ENCODE peak calls at places on chromosomes 5 and 9, in ten cellular contexts. V is BE2C, C is tibial artery, U is A549, W is GM06990, X is SK-N-SH, F is NB4, E is GM23248, N is lower leg skin, Q is mucosa of descending colon. G is an unnamed sample.

GRCh38 chr5:169106906-169107305 is 194.0 kb downstream of the SLIT3 start:
- DNase-seq in V (peak), C (no peak), U (no peak), W (no peak), X (peak), F (no peak), E (no peak), N (no peak), Q (no peak), G (no peak)

GRCh38 chr5:35598707-35599370 is 18.8 kb upstream of the SPEF2 start:
- DNase-seq in V (no peak), C (no peak), U (no peak), W (no peak), X (no peak), F (peak), E (no peak), N (no peak), Q (peak), G (peak)

GRCh38 chr5:16628376-16628775 is 11.6 kb upstream of the RETREG1 start:
- DNase-seq in V (no peak), C (no peak), U (no peak), W (no peak), X (peak), F (no peak), E (no peak), N (no peak), Q (no peak), G (no peak)

GRCh38 chr5:146409081-146409671 is 38.0 kb upstream of the TCERG1 start:
- DNase-seq in V (no peak), C (no peak), U (no peak), W (no peak), X (no peak), F (no peak), E (peak), N (no peak), Q (no peak), G (no peak)

GRCh38 chr5:154580422-154580821 is 102.4 kb upstream of the HAND1 start:
- DNase-seq in V (peak), C (no peak), U (no peak), W (no peak), X (no peak), F (no peak), E (no peak), N (no peak), Q (no peak), G (no peak)

GRCh38 chr5:160921714-160922285 is 69.8 kb upstream of the ATP10B start:
- DNase-seq in V (no peak), C (no peak), U (no peak), W (no peak), X (no peak), F (peak), E (no peak), N (no peak), Q (no peak), G (no peak)

GRCh38 chr5:2725957-2726356 is 25.5 kb downstream of the IRX2 start:
- DNase-seq in V (no peak), C (no peak), U (no peak), W (no peak), X (no peak), F (no peak), E (no peak), N (no peak), Q (no peak), G (no peak)

GRCh38 chr5:58088941-58089340 is 370.9 kb downstream of the PLK2 start:
- DNase-seq in V (no peak), C (no peak), U (no peak), W (no peak), X (no peak), F (no peak), E (no peak), N (no peak), Q (no peak), G (no peak)

GRCh38 chr9:90939367-90939766 is 137.7 kb downstream of the SYK start:
- DNase-seq in V (no peak), C (no peak), U (no peak), W (no peak), X (no peak), F (no peak), E (no peak), N (no peak), Q (no peak), G (no peak)

GRCh38 chr5:60801406-60802090 is 42.5 kb downstream of the ELOVL7 start:
- DNase-seq in V (no peak), C (no peak), U (no peak), W (no peak), X (no peak), F (no peak), E (no peak), N (no peak), Q (no peak), G (no peak)

GRCh38 chr5:83281658-83282057 is 189.9 kb upstream of the VCAN start:
- DNase-seq in V (no peak), C (no peak), U (no peak), W (no peak), X (no peak), F (no peak), E (peak), N (no peak), Q (no peak), G (no peak)

GRCh38 chr9:135334953-135335460 is 144.6 kb upstream of the PPP1R26 start:
- DNase-seq in V (peak), C (no peak), U (no peak), W (no peak), X (peak), F (no peak), E (no peak), N (no peak), Q (no peak), G (no peak)

GRCh38 chr5:132425975-132426524 is 56.5 kb downstream of the SLC22A5 start:
- DNase-seq in V (no peak), C (no peak), U (no peak), W (no peak), X (no peak), F (no peak), E (peak), N (no peak), Q (no peak), G (peak)

GRCh38 chr5:2738700-2739359 is 12.6 kb downstream of the IRX2 start:
- DNase-seq in V (no peak), C (peak), U (no peak), W (no peak), X (no peak), F (no peak), E (peak), N (no peak), Q (no peak), G (no peak)

GRCh38 chr9:133955821-133956411 is 36.2 kb downstream of the VAV2 start:
- DNase-seq in V (peak), C (no peak), U (no peak), W (peak), X (peak), F (peak), E (peak), N (no peak), Q (peak), G (peak)

GRCh38 chr5:76751291-76751690 is 35.4 kb downstream of the F2R start:
- DNase-seq in V (no peak), C (no peak), U (no peak), W (no peak), X (no peak), F (no peak), E (no peak), N (no peak), Q (no peak), G (no peak)

GRCh38 chr9:76818271-76818670 is 54.0 kb downstream of the PCA3 start:
- DNase-seq in V (peak), C (peak), U (peak), W (no peak), X (no peak), F (peak), E (peak), N (peak), Q (peak), G (no peak)

GRCh38 chr9:128405077-128405779 is 15.4 kb upstream of the CERCAM start:
- DNase-seq in V (no peak), C (no peak), U (no peak), W (no peak), X (no peak), F (no peak), E (no peak), N (no peak), Q (no peak), G (no peak)

GRCh38 chr9:12511726-12512125 is 181.5 kb upstream of the TYRP1 start:
- DNase-seq in V (no peak), C (no peak), U (no peak), W (no peak), X (no peak), F (no peak), E (no peak), N (no peak), Q (no peak), G (no peak)

GRCh38 chr5:135843571-135844337 is 9.3 kb downstream of the SLC25A48 start:
- DNase-seq in V (no peak), C (peak), U (no peak), W (no peak), X (no peak), F (no peak), E (no peak), N (no peak), Q (peak), G (no peak)

GRCh38 chr5:99032234-99033013 is 103.6 kb upstream of the CHD1 start:
- DNase-seq in V (peak), C (peak), U (peak), W (no peak), X (peak), F (peak), E (peak), N (peak), Q (no peak), G (peak)

GRCh38 chr9:125511780-125512179 is 195.2 kb downstream of the MAPKAP1 start:
- DNase-seq in V (no peak), C (no peak), U (no peak), W (no peak), X (no peak), F (no peak), E (no peak), N (no peak), Q (no peak), G (no peak)

GRCh38 chr9:135555203-135555602 is 6.4 kb upstream of the PAEP start:
- DNase-seq in V (no peak), C (no peak), U (no peak), W (no peak), X (no peak), F (no peak), E (no peak), N (no peak), Q (no peak), G (no peak)

GRCh38 chr5:9898319-9898718 is 268.2 kb upstream of the TAS2R1 start:
- DNase-seq in V (peak), C (no peak), U (peak), W (no peak), X (peak), F (peak), E (peak), N (no peak), Q (no peak), G (peak)

GRCh38 chr9:126722252-126722921 is 82.5 kb upstream of the ZBTB43 start:
- DNase-seq in V (peak), C (peak), U (peak), W (peak), X (peak), F (peak), E (peak), N (peak), Q (peak), G (peak)

GRCh38 chr9:106961623-106962022 is 98.7 kb downstream of the ZNF462 start:
- DNase-seq in V (no peak), C (no peak), U (no peak), W (no peak), X (no peak), F (no peak), E (peak), N (no peak), Q (no peak), G (no peak)

GRCh38 chr5:1769752-1770442 is 29.7 kb downstream of the MRPL36 start:
- DNase-seq in V (no peak), C (peak), U (no peak), W (no peak), X (no peak), F (no peak), E (no peak), N (no peak), Q (no peak), G (no peak)

GRCh38 chr9:108142504-108143201 is 653.1 kb upstream of the KLF4 start:
- DNase-seq in V (no peak), C (peak), U (no peak), W (no peak), X (no peak), F (no peak), E (peak), N (peak), Q (peak), G (peak)

GRCh38 chr9:128494108-128494742 is 10.3 kb upstream of the GLE1 start:
- DNase-seq in V (peak), C (peak), U (no peak), W (no peak), X (peak), F (peak), E (no peak), N (peak), Q (peak), G (no peak)

GRCh38 chr5:127766556-127767335 is 63.6 kb downstream of the CCDC192 start:
- DNase-seq in V (no peak), C (no peak), U (no peak), W (no peak), X (no peak), F (no peak), E (peak), N (no peak), Q (no peak), G (no peak)

GRCh38 chr5:152514827-152515397 is 109.8 kb upstream of the NMUR2 start:
- DNase-seq in V (no peak), C (no peak), U (peak), W (no peak), X (peak), F (peak), E (peak), N (no peak), Q (no peak), G (peak)

GRCh38 chr5:37738057-37738691 is 101.7 kb downstream of the GDNF start:
- DNase-seq in V (peak), C (no peak), U (no peak), W (peak), X (no peak), F (peak), E (peak), N (peak), Q (no peak), G (peak)

DNA sequence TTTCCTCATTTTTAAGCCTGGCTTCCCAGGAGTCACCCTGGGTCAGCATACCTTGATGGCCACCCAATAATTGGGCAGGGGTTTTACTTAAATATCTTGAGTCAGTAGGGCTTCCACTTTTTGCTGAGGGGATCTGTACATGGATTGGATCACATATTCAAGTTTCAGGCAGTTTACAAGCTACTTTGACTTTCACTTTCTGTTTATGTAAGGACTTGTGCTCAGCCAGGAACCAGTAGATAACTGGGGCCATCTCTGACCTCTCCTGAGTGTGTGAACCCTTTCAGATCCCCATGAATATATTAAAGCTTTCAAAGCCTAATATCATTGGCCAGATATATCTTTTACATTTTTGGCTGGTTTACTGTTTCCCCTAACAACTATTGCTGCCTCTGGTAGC is 45.1 kb downstream of the SLCO6A1 start:
- DNase-seq in V (no peak), C (no peak), U (no peak), W (no peak), X (no peak), F (peak), E (peak), N (no peak), Q (no peak), G (peak)
- H3K4me3 ChIP-seq in V (no peak), C (no peak), U (no peak), W (no peak), X (peak), F (peak), E (no peak), N (no peak), Q (no peak), G (peak)

DNA sequence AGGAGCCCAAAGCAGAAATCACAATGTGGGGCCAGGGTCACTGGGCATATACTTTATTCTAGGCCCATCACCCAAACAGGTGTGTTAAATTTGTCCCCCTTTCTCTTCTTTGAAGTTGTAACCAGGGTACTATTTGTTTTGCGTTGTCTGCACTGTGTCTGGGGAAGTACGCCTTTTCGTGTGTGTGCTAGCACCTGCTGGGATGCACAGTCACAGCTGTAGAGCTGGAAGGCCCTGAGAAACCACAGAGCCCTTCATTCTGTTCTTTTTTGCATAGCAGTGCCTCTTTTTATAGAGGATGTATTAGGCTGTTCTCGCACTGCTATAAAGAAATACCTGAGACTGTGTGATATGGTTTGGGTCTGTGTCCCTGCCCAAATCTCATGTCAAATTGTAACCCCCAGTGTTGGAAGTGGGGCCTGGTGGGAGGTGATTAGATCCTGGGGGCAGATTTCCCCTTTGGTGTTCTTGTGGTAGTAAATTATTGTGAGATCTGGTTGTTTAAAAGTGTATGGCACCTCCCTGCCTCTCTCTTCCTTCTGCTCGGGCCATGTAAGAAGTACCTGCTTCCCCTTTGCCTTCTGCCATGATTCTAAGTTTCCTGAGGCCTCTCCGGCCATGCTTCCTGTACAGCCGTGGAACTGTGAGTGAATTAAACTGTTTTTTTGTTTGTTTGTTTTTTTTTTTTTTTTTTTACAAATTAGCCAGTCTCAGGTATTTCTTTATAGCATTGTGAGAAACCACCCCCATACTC is 14.0 kb downstream of the SEC61B start:
- DNase-seq in V (no peak), C (no peak), U (no peak), W (peak), X (no peak), F (no peak), E (no peak), N (no peak), Q (no peak), G (peak)
- H3K4me3 ChIP-seq in V (no peak), C (no peak), U (no peak), W (no peak), X (no peak), F (no peak), E (no peak), N (no peak), Q (no peak), G (peak)

GRCh38 chr9:13933268-13933656 is 380.7 kb downstream of the NFIB start:
- DNase-seq in V (no peak), C (no peak), U (no peak), W (no peak), X (no peak), F (no peak), E (no peak), N (no peak), Q (no peak), G (no peak)
- H3K4me3 ChIP-seq in V (no peak), C (no peak), U (no peak), W (no peak), X (no peak), F (no peak), E (no peak), N (no peak), Q (no peak), G (no peak)

DNA sequence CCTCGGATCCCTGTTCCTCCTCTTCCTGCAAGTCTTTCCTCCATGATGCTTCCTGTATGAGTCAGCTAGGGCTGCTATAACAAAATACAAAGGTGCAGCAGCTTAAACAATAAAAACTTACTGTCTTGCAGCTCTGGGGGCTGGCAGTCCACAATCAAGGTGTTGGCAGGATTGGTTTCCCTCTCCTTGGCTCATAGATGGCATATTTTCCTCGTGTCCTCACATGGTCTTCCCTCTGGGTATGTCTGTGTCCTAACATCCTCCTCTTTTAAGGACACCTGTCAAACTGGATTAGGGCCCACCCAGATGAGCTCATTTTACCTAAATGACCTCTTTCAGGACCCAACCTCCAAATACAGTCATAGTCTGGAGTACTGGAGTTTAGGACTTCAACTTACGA is 117.5 kb downstream of the MED10 start:
- DNase-seq in V (no peak), C (no peak), U (no peak), W (no peak), X (no peak), F (no peak), E (no peak), N (no peak), Q (no peak), G (no peak)
- H3K4me3 ChIP-seq in V (no peak), C (no peak), U (no peak), W (no peak), X (no peak), F (no peak), E (no peak), N (no peak), Q (no peak), G (no peak)